ENCODE peak calls at places on chromosomes 12 and 14, in six cellular contexts. U is IMR-90, S is H1, V is trophoblast cell, H is neuronal stem cell, E is mesenchymal stem cell. M is an unnamed sample.

GRCh38 chr12:53829130-53829529 is 77.4 kb upstream of the CISTR start:
- DNase-seq in V (no peak), U (no peak), E (no peak), S (no peak), H (no peak), M (no peak)

GRCh38 chr12:55745361-55746146 is 2.6 kb downstream of the GDF11 start:
- DNase-seq in S (no peak), U (no peak), H (peak; percentile 94), V (no peak), E (peak; percentile 31), M (peak; percentile 90)

GRCh38 chr12:32505067-32505466 is 105.7 kb downstream of the FGD4 start:
- DNase-seq in H (no peak), U (peak; percentile 5), V (peak; percentile 3), S (no peak), E (no peak), M (no peak)

GRCh38 chr12:115403689-115404088 is 719.7 kb upstream of the TBX3 start:
- DNase-seq in U (no peak), S (no peak), E (no peak), H (no peak), V (no peak), M (no peak)

GRCh38 chr14:71362920-71363584 is 455.8 kb downstream of the PCNX1 start:
- DNase-seq in V (no peak), U (peak; percentile 73), S (no peak), E (peak; percentile 15), H (no peak), M (no peak)

GRCh38 chr14:71720978-71721624 is 211.1 kb upstream of the RGS6 start:
- DNase-seq in E (peak; percentile 78), V (peak; percentile 86), H (peak; percentile 36), S (peak; percentile 38), U (peak; percentile 85), M (peak; percentile 73)

GRCh38 chr12:93578221-93578620 is 5.7 kb downstream of the SOCS2 start:
- DNase-seq in S (no peak), U (no peak), E (no peak), H (no peak), V (no peak), M (no peak)

GRCh38 chr14:60151715-60152114 is 13.5 kb downstream of the DHRS7 start:
- DNase-seq in V (peak; percentile 52), S (no peak), U (peak; percentile 92), H (no peak), E (peak; percentile 95), M (no peak)

GRCh38 chr12:116277393-116278258 is at the start of gene MED13L:
- DNase-seq in E (peak; percentile 88), V (peak; percentile 78), S (peak; percentile 47), U (peak; percentile 78), H (peak; percentile 92), M (peak; percentile 94)

DNA sequence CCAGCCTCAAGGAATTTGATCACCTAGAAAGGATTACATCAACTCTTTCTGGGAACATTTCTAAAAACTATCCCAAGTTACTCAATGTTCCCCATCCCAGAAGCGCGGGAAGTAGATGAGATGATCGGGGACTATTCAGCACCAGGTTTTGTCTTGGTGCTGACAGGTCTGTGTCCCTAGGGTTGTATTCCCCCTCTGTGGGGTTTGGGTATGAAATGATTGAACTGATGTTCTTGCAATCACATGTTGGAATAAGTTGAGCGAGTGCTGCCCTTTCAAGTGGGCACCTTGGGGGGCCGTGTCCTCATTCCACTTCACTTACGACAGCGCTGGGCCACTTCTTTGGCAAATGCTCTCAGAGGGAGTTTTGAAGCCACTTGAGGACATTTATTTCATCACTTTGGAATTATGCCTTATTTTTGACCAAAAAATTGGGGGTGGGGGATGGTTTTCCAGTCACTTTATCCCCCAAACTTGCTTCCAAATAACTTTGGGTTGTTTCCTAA is 69.8 kb downstream of the RFX4 start:
- DNase-seq in V (no peak), U (no peak), H (no peak), E (no peak), S (no peak), M (no peak)
- H2BK120ac ChIP-seq in V (no peak overlapping the region), U (no peak overlapping the region), H (no peak overlapping the region), E (no peak overlapping the region), S (no peak overlapping the region), M (no peak overlapping the region)

DNA sequence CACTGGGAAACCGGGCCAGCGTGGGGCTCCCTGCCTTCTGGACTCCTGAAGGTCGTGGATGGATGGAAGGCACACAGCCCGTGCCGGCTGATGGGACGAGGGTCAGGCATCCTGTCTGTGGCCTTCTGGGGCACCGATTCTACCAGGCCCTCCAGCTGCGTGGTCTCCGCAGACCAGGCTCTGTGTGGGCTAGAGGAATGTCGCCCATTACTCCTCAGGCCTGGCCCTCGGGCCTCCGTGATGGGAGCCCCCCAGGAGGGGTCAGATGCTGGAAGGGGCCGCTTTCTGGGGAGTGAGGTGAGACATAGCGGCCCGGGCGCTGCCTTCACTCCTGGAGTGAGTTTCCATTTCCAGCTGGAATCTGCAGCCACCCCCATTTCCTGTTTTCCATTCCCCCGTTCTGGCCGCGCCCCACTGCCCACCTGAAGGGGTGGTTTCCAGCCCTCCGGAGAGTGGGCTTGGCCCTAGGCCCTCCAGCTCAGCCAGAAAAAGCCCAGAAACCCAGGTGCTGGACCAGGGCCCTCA is 26.9 kb downstream of the HIP1R start:
- DNase-seq in E (no peak), V (no peak), H (no peak), U (no peak), S (no peak), M (no peak)
- H3K9ac ChIP-seq in E (peak overlapping the region; percentile 38), V (no peak overlapping the region), H (no peak overlapping the region), U (no peak overlapping the region), S (no peak overlapping the region), M (no peak overlapping the region)

GRCh38 chr14:76812422-76813383 is at the start of gene ANGEL1:
- DNase-seq in S (peak; percentile 82), V (peak; percentile 92), H (peak; percentile 87), U (peak; percentile 88), E (peak; percentile 93), M (peak; percentile 97)
- H3K14ac ChIP-seq in S (no peak within 1 kb of the TSS), V (peak within 1 kb of the TSS; percentile 87), H (peak within 1 kb of the TSS; percentile 66), U (peak within 1 kb of the TSS; percentile 62), E (peak within 1 kb of the TSS; percentile 84), M (peak within 1 kb of the TSS; percentile 50)

GRCh38 chr12:131275824-131276223 is 322.1 kb downstream of the ADGRD1 start:
- DNase-seq in H (no peak), S (no peak), V (no peak), U (no peak), E (no peak), M (no peak)
- H2BK120ac ChIP-seq in H (no peak overlapping the region), S (no peak overlapping the region), V (no peak overlapping the region), U (no peak overlapping the region), E (no peak overlapping the region), M (no peak overlapping the region)

GRCh38 chr14:50469982-50470381 is 62.4 kb downstream of the MAP4K5 start:
- DNase-seq in H (no peak), V (no peak), E (no peak), U (no peak), S (no peak), M (no peak)
- H3K9ac ChIP-seq in H (no peak overlapping the region), V (no peak overlapping the region), E (no peak overlapping the region), U (no peak overlapping the region), S (no peak overlapping the region), M (no peak overlapping the region)

DNA sequence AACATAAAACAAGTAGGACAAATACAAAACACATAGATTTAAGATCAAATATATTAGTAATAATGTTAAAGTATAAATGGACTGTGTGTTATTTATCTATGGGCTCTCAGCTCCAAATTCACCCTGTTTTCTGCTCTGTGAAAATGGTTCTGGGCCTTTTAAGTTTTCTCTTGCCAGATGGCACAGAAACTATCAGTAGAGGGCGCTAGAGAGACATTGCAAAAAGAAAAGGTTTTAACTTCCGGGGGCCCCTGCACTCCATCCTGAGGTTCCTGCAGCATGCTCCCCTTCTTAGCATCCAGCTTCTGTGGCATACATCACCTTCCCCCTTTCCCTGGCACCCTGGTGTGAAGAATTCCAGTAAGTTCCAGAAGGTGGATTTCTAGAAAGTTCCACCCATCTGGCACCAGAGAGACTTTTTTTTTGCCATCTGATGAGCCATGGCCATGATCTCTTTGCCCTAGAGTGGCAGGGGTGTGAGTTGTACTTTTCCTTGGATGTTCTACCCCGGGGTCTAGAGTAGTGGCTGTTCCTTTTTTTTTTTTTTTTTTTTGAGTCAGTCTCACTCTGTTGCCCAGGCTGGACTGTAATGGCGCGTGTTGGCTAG is 29.3 kb downstream of the ZCRB1 start:
- DNase-seq in S (no peak), E (peak; percentile 4), U (no peak), V (no peak), H (no peak), M (no peak)
- H3K14ac ChIP-seq in S (no peak overlapping the region), E (no peak overlapping the region), U (no peak overlapping the region), V (no peak overlapping the region), H (no peak overlapping the region), M (no peak overlapping the region)

GRCh38 chr12:120988234-120988633 is 9.9 kb downstream of the HNF1A start:
- DNase-seq in H (no peak), E (no peak), V (no peak), U (no peak), S (no peak), M (no peak)

GRCh38 chr12:120991965-120992364 is 13.6 kb downstream of the HNF1A start:
- DNase-seq in U (no peak), V (no peak), H (no peak), S (no peak), E (no peak), M (no peak)

GRCh38 chr12:120988658-120989057 is 10.3 kb downstream of the HNF1A start:
- DNase-seq in U (no peak), H (no peak), V (no peak), S (no peak), E (no peak), M (no peak)

GRCh38 chr12:120989687-120990086 is 11.3 kb downstream of the HNF1A start:
- DNase-seq in S (no peak), U (no peak), E (no peak), H (no peak), V (no peak), M (no peak)

DNA sequence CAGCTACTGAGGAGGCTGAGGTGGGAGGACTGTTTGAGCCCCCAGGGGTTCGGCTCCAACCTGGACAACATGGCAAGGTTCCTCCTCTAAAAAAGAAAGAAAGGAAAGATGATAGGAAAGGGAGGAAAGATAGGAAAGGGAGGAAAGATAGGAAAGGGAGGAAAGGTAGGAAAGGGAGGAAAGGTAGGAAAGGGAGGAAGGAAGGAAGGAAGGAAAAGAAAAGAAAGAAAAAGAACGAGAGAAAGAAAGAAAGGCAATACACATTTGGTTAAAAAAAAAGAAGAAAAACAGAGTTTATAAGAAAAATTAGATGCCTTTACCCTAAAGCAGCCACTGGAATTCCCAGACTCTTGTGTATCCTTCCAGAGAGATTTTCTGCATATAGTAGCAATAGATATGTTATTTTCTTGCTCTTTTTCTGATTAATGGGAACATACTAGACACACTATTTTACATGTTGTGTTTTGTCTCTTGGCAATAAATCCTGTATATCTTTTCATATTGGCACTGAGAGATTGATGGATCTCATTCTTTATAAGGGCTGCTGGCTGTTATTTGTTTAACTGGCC is 12.2 kb downstream of the HNF1A start:
- DNase-seq in H (no peak), U (no peak), S (no peak), E (no peak), V (no peak), M (no peak)
- H2BK120ac ChIP-seq in H (no peak overlapping the region), U (no peak overlapping the region), S (no peak overlapping the region), E (no peak overlapping the region), V (no peak overlapping the region), M (no peak overlapping the region)

GRCh38 chr14:50533314-50533705 is 941 bp upstream of the MAP4K5 start:
- DNase-seq in E (peak; percentile 17), S (no peak), H (no peak), V (no peak), U (no peak), M (no peak)
- H3K9ac ChIP-seq in E (peak overlapping the region; percentile 97), S (no peak overlapping the region), H (no peak overlapping the region), V (no peak overlapping the region), U (no peak overlapping the region), M (peak overlapping the region; percentile 9)

DNA sequence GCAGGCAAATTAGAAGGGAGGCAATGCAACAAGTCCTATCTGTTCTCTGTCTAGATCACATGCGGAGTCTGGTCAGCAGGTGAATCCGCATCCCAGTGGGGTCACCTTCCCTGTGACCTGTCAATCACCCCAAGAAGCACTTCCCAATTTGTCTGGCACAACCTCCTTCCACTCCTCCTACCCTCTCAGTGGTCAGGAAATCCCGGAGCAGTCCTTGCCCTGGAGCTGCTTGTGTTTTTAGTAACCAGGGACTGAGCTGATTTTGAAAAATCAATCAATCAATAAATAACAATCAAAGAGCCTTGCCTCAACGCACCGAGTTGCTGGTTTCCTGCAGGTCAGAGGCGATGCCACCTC is 572 bp upstream of the ACSS3 start:
- DNase-seq in S (peak; percentile 71), E (peak; percentile 24), V (no peak), U (no peak), H (peak; percentile 57), M (peak; percentile 95)
- H3K14ac ChIP-seq in S (no peak overlapping the region), E (no peak overlapping the region), V (peak overlapping the region; percentile 68), U (no peak overlapping the region), H (no peak overlapping the region), M (peak overlapping the region; percentile 56)